ENCODE peak calls at places on chromosome 15, in eight cellular contexts. One of them, this sample, is unnamed.

GRCh38 chr15:65987100-65987499 is 117.8 kb downstream of the RAB11A start:
- DNase-seq in choroid plexus epithelial cell: no peak
- DNase-seq in CD8-positive, alpha-beta T cell: no peak
- DNase-seq in aorta: no peak
- DNase-seq in left ventricle myocardium inferior: no peak
- DNase-seq in tibial artery: no peak
- DNase-seq in effector memory CD4-positive, alpha-beta T cell: no peak
- DNase-seq in Peyer's patch: no peak
- DNase-seq in this sample: no peak

GRCh38 chr15:38049876-38050275 is 115.4 kb downstream of the TMCO5A start:
- DNase-seq in choroid plexus epithelial cell: peak
- DNase-seq in CD8-positive, alpha-beta T cell: no peak
- DNase-seq in aorta: no peak
- DNase-seq in left ventricle myocardium inferior: no peak
- DNase-seq in tibial artery: no peak
- DNase-seq in effector memory CD4-positive, alpha-beta T cell: no peak
- DNase-seq in Peyer's patch: no peak
- DNase-seq in this sample: no peak

GRCh38 chr15:84909782-84910181 is 25.3 kb downstream of the SLC28A1 start:
- DNase-seq in choroid plexus epithelial cell: no peak
- DNase-seq in CD8-positive, alpha-beta T cell: no peak
- DNase-seq in aorta: no peak
- DNase-seq in left ventricle myocardium inferior: no peak
- DNase-seq in tibial artery: no peak
- DNase-seq in effector memory CD4-positive, alpha-beta T cell: no peak
- DNase-seq in Peyer's patch: no peak
- DNase-seq in this sample: no peak

GRCh38 chr15:59632714-59633113 is 21.1 kb downstream of the GCNT3 start:
- DNase-seq in choroid plexus epithelial cell: peak
- DNase-seq in CD8-positive, alpha-beta T cell: no peak
- DNase-seq in aorta: no peak
- DNase-seq in left ventricle myocardium inferior: no peak
- DNase-seq in tibial artery: no peak
- DNase-seq in effector memory CD4-positive, alpha-beta T cell: no peak
- DNase-seq in Peyer's patch: no peak
- DNase-seq in this sample: no peak

GRCh38 chr15:83516935-83517334 is 69.8 kb downstream of the SH3GL3 start:
- DNase-seq in choroid plexus epithelial cell: peak
- DNase-seq in CD8-positive, alpha-beta T cell: no peak
- DNase-seq in aorta: no peak
- DNase-seq in left ventricle myocardium inferior: no peak
- DNase-seq in tibial artery: no peak
- DNase-seq in effector memory CD4-positive, alpha-beta T cell: no peak
- DNase-seq in Peyer's patch: no peak
- DNase-seq in this sample: no peak

GRCh38 chr15:80864666-80865065 is 85.5 kb downstream of the CEMIP start:
- DNase-seq in choroid plexus epithelial cell: no peak
- DNase-seq in CD8-positive, alpha-beta T cell: no peak
- DNase-seq in aorta: no peak
- DNase-seq in left ventricle myocardium inferior: no peak
- DNase-seq in tibial artery: no peak
- DNase-seq in effector memory CD4-positive, alpha-beta T cell: no peak
- DNase-seq in Peyer's patch: no peak
- DNase-seq in this sample: no peak

GRCh38 chr15:73986055-73986775 is 5.9 kb downstream of the STOML1 start:
- DNase-seq in choroid plexus epithelial cell: no peak
- DNase-seq in CD8-positive, alpha-beta T cell: no peak
- DNase-seq in aorta: peak
- DNase-seq in left ventricle myocardium inferior: no peak
- DNase-seq in tibial artery: no peak
- DNase-seq in effector memory CD4-positive, alpha-beta T cell: no peak
- DNase-seq in Peyer's patch: no peak
- DNase-seq in this sample: no peak

GRCh38 chr15:33894193-33894592 is 74.1 kb upstream of the CHRM5 start:
- DNase-seq in choroid plexus epithelial cell: no peak
- DNase-seq in CD8-positive, alpha-beta T cell: no peak
- DNase-seq in aorta: no peak
- DNase-seq in left ventricle myocardium inferior: no peak
- DNase-seq in tibial artery: no peak
- DNase-seq in effector memory CD4-positive, alpha-beta T cell: no peak
- DNase-seq in Peyer's patch: no peak
- DNase-seq in this sample: no peak

GRCh38 chr15:81516461-81516860 is 142.4 kb upstream of the TMC3 start:
- DNase-seq in choroid plexus epithelial cell: no peak
- DNase-seq in CD8-positive, alpha-beta T cell: no peak
- DNase-seq in aorta: no peak
- DNase-seq in left ventricle myocardium inferior: no peak
- DNase-seq in tibial artery: no peak
- DNase-seq in effector memory CD4-positive, alpha-beta T cell: no peak
- DNase-seq in Peyer's patch: no peak
- DNase-seq in this sample: no peak

GRCh38 chr15:29669823-29670222 is 152.4 kb downstream of the TJP1 start:
- DNase-seq in choroid plexus epithelial cell: peak
- DNase-seq in CD8-positive, alpha-beta T cell: no peak
- DNase-seq in aorta: no peak
- DNase-seq in left ventricle myocardium inferior: no peak
- DNase-seq in tibial artery: no peak
- DNase-seq in effector memory CD4-positive, alpha-beta T cell: no peak
- DNase-seq in Peyer's patch: no peak
- DNase-seq in this sample: no peak

GRCh38 chr15:74225928-74226327 is 10.2 kb upstream of the CCDC33 start:
- DNase-seq in choroid plexus epithelial cell: no peak
- DNase-seq in CD8-positive, alpha-beta T cell: no peak
- DNase-seq in aorta: no peak
- DNase-seq in left ventricle myocardium inferior: no peak
- DNase-seq in tibial artery: no peak
- DNase-seq in effector memory CD4-positive, alpha-beta T cell: no peak
- DNase-seq in Peyer's patch: no peak
- DNase-seq in this sample: no peak

GRCh38 chr15:89542369-89542768 is 32.9 kb upstream of the TICRR start:
- DNase-seq in choroid plexus epithelial cell: no peak
- DNase-seq in CD8-positive, alpha-beta T cell: no peak
- DNase-seq in aorta: no peak
- DNase-seq in left ventricle myocardium inferior: no peak
- DNase-seq in tibial artery: no peak
- DNase-seq in effector memory CD4-positive, alpha-beta T cell: no peak
- DNase-seq in Peyer's patch: no peak
- DNase-seq in this sample: no peak

GRCh38 chr15:77506311-77507150 is 85.8 kb downstream of the HMG20A start:
- DNase-seq in choroid plexus epithelial cell: peak
- DNase-seq in CD8-positive, alpha-beta T cell: no peak
- DNase-seq in aorta: no peak
- DNase-seq in left ventricle myocardium inferior: peak
- DNase-seq in tibial artery: peak
- DNase-seq in effector memory CD4-positive, alpha-beta T cell: no peak
- DNase-seq in Peyer's patch: peak
- DNase-seq in this sample: no peak

GRCh38 chr15:84955089-84955848 is 26.4 kb upstream of the PDE8A start:
- DNase-seq in choroid plexus epithelial cell: peak
- DNase-seq in CD8-positive, alpha-beta T cell: peak
- DNase-seq in aorta: peak
- DNase-seq in left ventricle myocardium inferior: peak
- DNase-seq in tibial artery: peak
- DNase-seq in effector memory CD4-positive, alpha-beta T cell: peak
- DNase-seq in Peyer's patch: peak
- DNase-seq in this sample: no peak

GRCh38 chr15:61232266-61232665 is 3.2 kb upstream of the RORA start:
- DNase-seq in choroid plexus epithelial cell: no peak
- DNase-seq in CD8-positive, alpha-beta T cell: no peak
- DNase-seq in aorta: no peak
- DNase-seq in left ventricle myocardium inferior: no peak
- DNase-seq in tibial artery: no peak
- DNase-seq in effector memory CD4-positive, alpha-beta T cell: no peak
- DNase-seq in Peyer's patch: no peak
- DNase-seq in this sample: no peak

GRCh38 chr15:61228025-61228901 is 839 bp downstream of the RORA start:
- DNase-seq in choroid plexus epithelial cell: peak
- DNase-seq in CD8-positive, alpha-beta T cell: no peak
- DNase-seq in aorta: no peak
- DNase-seq in left ventricle myocardium inferior: peak
- DNase-seq in tibial artery: no peak
- DNase-seq in effector memory CD4-positive, alpha-beta T cell: no peak
- DNase-seq in Peyer's patch: no peak
- DNase-seq in this sample: no peak

GRCh38 chr15:61222010-61222409 is 7.1 kb downstream of the RORA start:
- DNase-seq in choroid plexus epithelial cell: no peak
- DNase-seq in CD8-positive, alpha-beta T cell: no peak
- DNase-seq in aorta: no peak
- DNase-seq in left ventricle myocardium inferior: no peak
- DNase-seq in tibial artery: no peak
- DNase-seq in effector memory CD4-positive, alpha-beta T cell: no peak
- DNase-seq in Peyer's patch: no peak
- DNase-seq in this sample: no peak

GRCh38 chr15:61227269-61228024 is 1.7 kb downstream of the RORA start:
- DNase-seq in choroid plexus epithelial cell: peak
- DNase-seq in CD8-positive, alpha-beta T cell: no peak
- DNase-seq in aorta: peak
- DNase-seq in left ventricle myocardium inferior: no peak
- DNase-seq in tibial artery: no peak
- DNase-seq in effector memory CD4-positive, alpha-beta T cell: no peak
- DNase-seq in Peyer's patch: no peak
- DNase-seq in this sample: peak

DNA sequence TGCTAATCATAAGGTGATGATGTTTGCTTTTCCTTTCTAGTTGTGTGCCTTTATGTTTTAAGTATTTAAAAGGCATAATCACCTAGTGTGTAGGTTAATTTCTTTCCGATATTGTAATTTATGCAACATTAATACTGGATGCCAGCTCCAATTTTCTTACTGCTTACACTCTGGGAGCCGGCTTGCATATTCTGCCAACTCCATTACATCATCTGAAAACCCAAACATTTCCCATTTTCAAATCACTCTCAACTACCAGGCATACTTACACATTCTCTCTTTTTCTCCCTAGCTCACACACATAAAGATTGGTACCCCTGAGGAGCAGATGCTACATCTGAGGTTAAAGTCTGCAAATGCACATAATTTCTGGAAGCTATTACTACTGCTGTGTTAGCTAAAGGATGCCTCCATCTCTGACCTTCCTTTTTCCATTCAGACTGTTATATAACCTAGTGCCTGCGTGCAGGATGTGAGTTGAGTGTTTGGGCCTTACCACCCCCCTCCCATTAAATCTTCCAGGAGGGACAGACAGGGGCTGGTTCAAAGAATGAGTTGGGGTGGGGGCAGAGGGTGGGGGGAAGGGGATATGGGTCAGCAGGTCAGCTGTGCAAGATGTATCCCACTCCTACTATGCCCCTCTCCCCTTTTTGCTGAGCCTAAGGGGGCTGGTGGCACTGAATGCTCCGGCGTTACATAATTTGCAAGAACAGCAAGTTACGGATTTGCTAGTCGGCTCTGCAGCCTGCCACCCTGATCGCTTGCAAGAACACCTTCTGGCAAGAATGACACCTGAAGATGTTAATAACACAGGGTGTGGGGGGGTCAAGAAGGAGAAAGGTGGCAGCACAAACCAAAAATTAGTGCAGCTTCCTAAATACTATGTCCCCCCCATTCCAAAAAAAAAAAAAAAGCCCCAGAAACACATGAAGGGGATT is 2.5 kb downstream of the RORA start:
- DNase-seq in choroid plexus epithelial cell: no peak
- DNase-seq in CD8-positive, alpha-beta T cell: no peak
- DNase-seq in aorta: no peak
- DNase-seq in left ventricle myocardium inferior: no peak
- DNase-seq in tibial artery: no peak
- DNase-seq in effector memory CD4-positive, alpha-beta T cell: no peak
- DNase-seq in Peyer's patch: no peak
- DNase-seq in this sample: no peak
- H3K4me3 ChIP-seq in choroid plexus epithelial cell: peak
- H3K4me3 ChIP-seq in CD8-positive, alpha-beta T cell: no peak
- H3K4me3 ChIP-seq in aorta: peak
- H3K4me3 ChIP-seq in left ventricle myocardium inferior: peak
- H3K4me3 ChIP-seq in tibial artery: peak
- H3K4me3 ChIP-seq in effector memory CD4-positive, alpha-beta T cell: no peak
- H3K4me3 ChIP-seq in Peyer's patch: no peak
- H3K4me3 ChIP-seq in this sample: peak

GRCh38 chr15:37019479-37020433 is 80.6 kb downstream of the MEIS2 start:
- DNase-seq in choroid plexus epithelial cell: peak
- DNase-seq in CD8-positive, alpha-beta T cell: no peak
- DNase-seq in aorta: no peak
- DNase-seq in left ventricle myocardium inferior: no peak
- DNase-seq in tibial artery: no peak
- DNase-seq in effector memory CD4-positive, alpha-beta T cell: no peak
- DNase-seq in Peyer's patch: no peak
- DNase-seq in this sample: no peak
- H3K4me3 ChIP-seq in choroid plexus epithelial cell: peak
- H3K4me3 ChIP-seq in CD8-positive, alpha-beta T cell: no peak
- H3K4me3 ChIP-seq in aorta: peak
- H3K4me3 ChIP-seq in left ventricle myocardium inferior: peak
- H3K4me3 ChIP-seq in tibial artery: peak
- H3K4me3 ChIP-seq in effector memory CD4-positive, alpha-beta T cell: no peak
- H3K4me3 ChIP-seq in Peyer's patch: no peak
- H3K4me3 ChIP-seq in this sample: no peak

GRCh38 chr15:79432345-79433311 is 492 bp downstream of the MINAR1 start:
- DNase-seq in choroid plexus epithelial cell: peak
- DNase-seq in CD8-positive, alpha-beta T cell: no peak
- DNase-seq in aorta: no peak
- DNase-seq in left ventricle myocardium inferior: no peak
- DNase-seq in tibial artery: no peak
- DNase-seq in effector memory CD4-positive, alpha-beta T cell: no peak
- DNase-seq in Peyer's patch: no peak
- DNase-seq in this sample: no peak
- H3K4me3 ChIP-seq in choroid plexus epithelial cell: peak
- H3K4me3 ChIP-seq in CD8-positive, alpha-beta T cell: no peak
- H3K4me3 ChIP-seq in aorta: peak
- H3K4me3 ChIP-seq in left ventricle myocardium inferior: peak
- H3K4me3 ChIP-seq in tibial artery: peak
- H3K4me3 ChIP-seq in effector memory CD4-positive, alpha-beta T cell: no peak
- H3K4me3 ChIP-seq in Peyer's patch: peak
- H3K4me3 ChIP-seq in this sample: peak

GRCh38 chr15:26083457-26084350 is 220.6 kb upstream of the ATP10A start:
- DNase-seq in choroid plexus epithelial cell: no peak
- DNase-seq in CD8-positive, alpha-beta T cell: no peak
- DNase-seq in aorta: no peak
- DNase-seq in left ventricle myocardium inferior: no peak
- DNase-seq in tibial artery: no peak
- DNase-seq in effector memory CD4-positive, alpha-beta T cell: no peak
- DNase-seq in Peyer's patch: no peak
- DNase-seq in this sample: no peak

GRCh38 chr15:26082069-26082832 is 219.1 kb upstream of the ATP10A start:
- DNase-seq in choroid plexus epithelial cell: peak
- DNase-seq in CD8-positive, alpha-beta T cell: peak
- DNase-seq in aorta: peak
- DNase-seq in left ventricle myocardium inferior: peak
- DNase-seq in tibial artery: peak
- DNase-seq in effector memory CD4-positive, alpha-beta T cell: peak
- DNase-seq in Peyer's patch: peak
- DNase-seq in this sample: peak

GRCh38 chr15:26081758-26082068 is 218.6 kb upstream of the ATP10A start:
- DNase-seq in choroid plexus epithelial cell: no peak
- DNase-seq in CD8-positive, alpha-beta T cell: no peak
- DNase-seq in aorta: no peak
- DNase-seq in left ventricle myocardium inferior: no peak
- DNase-seq in tibial artery: no peak
- DNase-seq in effector memory CD4-positive, alpha-beta T cell: no peak
- DNase-seq in Peyer's patch: no peak
- DNase-seq in this sample: no peak

GRCh38 chr15:26087395-26087794 is 224.3 kb upstream of the ATP10A start:
- DNase-seq in choroid plexus epithelial cell: no peak
- DNase-seq in CD8-positive, alpha-beta T cell: no peak
- DNase-seq in aorta: no peak
- DNase-seq in left ventricle myocardium inferior: no peak
- DNase-seq in tibial artery: no peak
- DNase-seq in effector memory CD4-positive, alpha-beta T cell: no peak
- DNase-seq in Peyer's patch: no peak
- DNase-seq in this sample: peak

GRCh38 chr15:26082833-26083174 is 219.7 kb upstream of the ATP10A start:
- DNase-seq in choroid plexus epithelial cell: peak
- DNase-seq in CD8-positive, alpha-beta T cell: no peak
- DNase-seq in aorta: no peak
- DNase-seq in left ventricle myocardium inferior: no peak
- DNase-seq in tibial artery: no peak
- DNase-seq in effector memory CD4-positive, alpha-beta T cell: no peak
- DNase-seq in Peyer's patch: no peak
- DNase-seq in this sample: no peak
- H3K4me3 ChIP-seq in choroid plexus epithelial cell: peak
- H3K4me3 ChIP-seq in CD8-positive, alpha-beta T cell: peak
- H3K4me3 ChIP-seq in aorta: peak
- H3K4me3 ChIP-seq in left ventricle myocardium inferior: peak
- H3K4me3 ChIP-seq in tibial artery: peak
- H3K4me3 ChIP-seq in effector memory CD4-positive, alpha-beta T cell: peak
- H3K4me3 ChIP-seq in Peyer's patch: peak
- H3K4me3 ChIP-seq in this sample: peak